ENCODE peak calls at places on chromosomes 6 and 20, in ten cellular contexts. D, O, R, U, Q, A, K, Z, C and T are unnamed samples.

GRCh38 chr6:137550527-137550926 is 56.3 kb upstream of the OLIG3 start:
- DNase-seq in D (no peak), O (no peak), R (peak), U (no peak), Q (no peak), A (no peak), K (no peak), Z (no peak), C (no peak), T (no peak)

GRCh38 chr20:8608470-8608869 is 460.4 kb upstream of the PLCB4 start:
- DNase-seq in D (no peak), O (no peak), R (no peak), U (no peak), Q (no peak), A (no peak), K (no peak), Z (no peak), C (no peak), T (no peak)

GRCh38 chr20:17645010-17645409 is 37.0 kb downstream of the RRBP1 start:
- DNase-seq in D (no peak), O (no peak), R (no peak), U (no peak), Q (no peak), A (no peak), K (no peak), Z (no peak), C (no peak), T (no peak)

GRCh38 chr6:168035661-168036616 is 38.5 kb downstream of the KIF25 start:
- DNase-seq in D (no peak), O (no peak), R (no peak), U (no peak), Q (no peak), A (no peak), K (no peak), Z (peak), C (no peak), T (no peak)

GRCh38 chr6:107647439-107647948 is 157.6 kb downstream of the SOBP start:
- DNase-seq in D (no peak), O (no peak), R (no peak), U (no peak), Q (no peak), A (no peak), K (no peak), Z (no peak), C (no peak), T (no peak)

GRCh38 chr6:21845018-21845417 is 251.5 kb downstream of the SOX4 start:
- DNase-seq in D (no peak), O (no peak), R (no peak), U (no peak), Q (no peak), A (no peak), K (no peak), Z (no peak), C (no peak), T (no peak)

GRCh38 chr20:53547664-53548239 is 45.9 kb downstream of the ZNF217 start:
- DNase-seq in D (peak), O (peak), R (peak), U (peak), Q (peak), A (no peak), K (peak), Z (peak), C (no peak), T (peak)

GRCh38 chr6:146041282-146041681 is 12.4 kb downstream of the GRM1 start:
- DNase-seq in D (peak), O (peak), R (peak), U (peak), Q (no peak), A (no peak), K (no peak), Z (peak), C (no peak), T (no peak)

GRCh38 chr6:45789238-45789637 is 226.4 kb downstream of the CLIC5 start:
- DNase-seq in D (no peak), O (no peak), R (no peak), U (no peak), Q (no peak), A (no peak), K (no peak), Z (no peak), C (no peak), T (no peak)

GRCh38 chr6:36139431-36139830 is 9.1 kb downstream of the MAPK13 start:
- DNase-seq in D (no peak), O (no peak), R (peak), U (no peak), Q (no peak), A (no peak), K (no peak), Z (no peak), C (no peak), T (no peak)

GRCh38 chr6:134434019-134434949 is 116.4 kb upstream of the SGK1 start:
- DNase-seq in D (no peak), O (no peak), R (no peak), U (no peak), Q (no peak), A (no peak), K (no peak), Z (no peak), C (no peak), T (no peak)

GRCh38 chr20:58219342-58219700 is 9.1 kb downstream of the ANKRD60 start:
- DNase-seq in D (peak), O (no peak), R (no peak), U (no peak), Q (no peak), A (no peak), K (no peak), Z (peak), C (no peak), T (no peak)

GRCh38 chr20:19932170-19932667 is 84.9 kb upstream of the NAA20 start:
- DNase-seq in D (no peak), O (peak), R (no peak), U (no peak), Q (peak), A (no peak), K (peak), Z (peak), C (no peak), T (no peak)

GRCh38 chr20:4812216-4812615 is 90.5 kb downstream of the PRND start:
- DNase-seq in D (no peak), O (no peak), R (no peak), U (no peak), Q (no peak), A (no peak), K (no peak), Z (no peak), C (no peak), T (no peak)

GRCh38 chr6:131851049-131851769 is 43.4 kb downstream of the ENPP1 start:
- DNase-seq in D (no peak), O (no peak), R (no peak), U (no peak), Q (no peak), A (no peak), K (no peak), Z (no peak), C (no peak), T (no peak)

GRCh38 chr20:59807909-59808728 is 125.3 kb downstream of the SYCP2 start:
- DNase-seq in D (no peak), O (no peak), R (no peak), U (no peak), Q (no peak), A (no peak), K (no peak), Z (no peak), C (no peak), T (no peak)

GRCh38 chr6:166588691-166589333 is 2.3 kb upstream of the RAMACL start:
- DNase-seq in D (no peak), O (peak), R (peak), U (no peak), Q (peak), A (no peak), K (no peak), Z (peak), C (no peak), T (no peak)

GRCh38 chr20:53826597-53827291 is 233.1 kb upstream of the ZNF217 start:
- DNase-seq in D (no peak), O (no peak), R (no peak), U (no peak), Q (no peak), A (no peak), K (peak), Z (peak), C (no peak), T (peak)

GRCh38 chr6:150567823-150568383 is 31.8 kb upstream of the PLEKHG1 start:
- DNase-seq in D (no peak), O (no peak), R (no peak), U (no peak), Q (no peak), A (no peak), K (no peak), Z (no peak), C (peak), T (no peak)

GRCh38 chr20:21571841-21572690 is 58.2 kb upstream of the NKX2-2 start:
- DNase-seq in D (no peak), O (no peak), R (peak), U (no peak), Q (no peak), A (no peak), K (no peak), Z (peak), C (no peak), T (no peak)

GRCh38 chr6:88141641-88142298 is 24.4 kb downstream of the CNR1 start:
- DNase-seq in D (no peak), O (no peak), R (no peak), U (no peak), Q (no peak), A (no peak), K (no peak), Z (no peak), C (no peak), T (no peak)

GRCh38 chr6:71126506-71126905 is 162.1 kb upstream of the OGFRL1 start:
- DNase-seq in D (no peak), O (no peak), R (no peak), U (no peak), Q (no peak), A (no peak), K (no peak), Z (no peak), C (no peak), T (no peak)

GRCh38 chr6:111725446-111726112 is 119.9 kb upstream of the TRAF3IP2 start:
- DNase-seq in D (no peak), O (no peak), R (no peak), U (no peak), Q (no peak), A (no peak), K (no peak), Z (no peak), C (no peak), T (no peak)

GRCh38 chr6:30573113-30573512 is 1.9 kb downstream of the ABCF1 start:
- DNase-seq in D (no peak), O (no peak), R (no peak), U (no peak), Q (no peak), A (no peak), K (no peak), Z (no peak), C (no peak), T (no peak)

GRCh38 chr6:125906158-125906998 is 50.2 kb upstream of the HINT3 start:
- DNase-seq in D (peak), O (no peak), R (peak), U (no peak), Q (no peak), A (no peak), K (peak), Z (peak), C (no peak), T (no peak)

GRCh38 chr20:37318046-37318445 is 27.9 kb upstream of the SRC start:
- DNase-seq in D (no peak), O (no peak), R (no peak), U (no peak), Q (no peak), A (no peak), K (no peak), Z (no peak), C (no peak), T (no peak)

GRCh38 chr6:41577865-41578713 is 31.9 kb downstream of the FOXP4 start:
- DNase-seq in D (peak), O (no peak), R (peak), U (no peak), Q (no peak), A (no peak), K (peak), Z (peak), C (no peak), T (no peak)

GRCh38 chr20:38152175-38153010 is 12.7 kb downstream of the TGM2 start:
- DNase-seq in D (peak), O (peak), R (peak), U (no peak), Q (no peak), A (peak), K (peak), Z (peak), C (peak), T (no peak)

GRCh38 chr6:11865926-11866325 is 87.3 kb upstream of the ADTRP start:
- DNase-seq in D (no peak), O (no peak), R (no peak), U (no peak), Q (no peak), A (no peak), K (no peak), Z (peak), C (no peak), T (no peak)

GRCh38 chr6:158481612-158482473 is 78.0 kb upstream of the TMEM181 start:
- DNase-seq in D (peak), O (peak), R (no peak), U (no peak), Q (no peak), A (no peak), K (no peak), Z (peak), C (no peak), T (peak)

GRCh38 chr20:38084425-38084951 is 50.9 kb downstream of the RPRD1B start:
- DNase-seq in D (no peak), O (no peak), R (no peak), U (no peak), Q (peak), A (no peak), K (no peak), Z (no peak), C (no peak), T (no peak)

GRCh38 chr20:43508604-43509040 is 1.1 kb downstream of the L3MBTL1 start:
- DNase-seq in D (no peak), O (no peak), R (peak), U (no peak), Q (no peak), A (no peak), K (no peak), Z (no peak), C (no peak), T (no peak)

GRCh38 chr6:15945593-15946159 is 183.2 kb upstream of the MYLIP start:
- DNase-seq in D (no peak), O (no peak), R (no peak), U (no peak), Q (no peak), A (no peak), K (no peak), Z (peak), C (no peak), T (no peak)

GRCh38 chr20:30811896-30812671 is 445.4 kb upstream of the DEFB115 start:
- DNase-seq in D (no peak), O (no peak), R (peak), U (no peak), Q (no peak), A (no peak), K (peak), Z (peak), C (peak), T (no peak)

GRCh38 chr20:50580842-50581544 is 70.8 kb downstream of the PTPN1 start:
- DNase-seq in D (no peak), O (no peak), R (no peak), U (no peak), Q (no peak), A (no peak), K (no peak), Z (peak), C (no peak), T (no peak)

GRCh38 chr6:22826961-22827360 is 257.6 kb downstream of the HDGFL1 start:
- DNase-seq in D (peak), O (no peak), R (no peak), U (no peak), Q (no peak), A (no peak), K (no peak), Z (no peak), C (no peak), T (no peak)

GRCh38 chr20:6045566-6045965 is 8.3 kb downstream of the LRRN4 start:
- DNase-seq in D (no peak), O (peak), R (no peak), U (no peak), Q (peak), A (no peak), K (no peak), Z (peak), C (no peak), T (no peak)

DNA sequence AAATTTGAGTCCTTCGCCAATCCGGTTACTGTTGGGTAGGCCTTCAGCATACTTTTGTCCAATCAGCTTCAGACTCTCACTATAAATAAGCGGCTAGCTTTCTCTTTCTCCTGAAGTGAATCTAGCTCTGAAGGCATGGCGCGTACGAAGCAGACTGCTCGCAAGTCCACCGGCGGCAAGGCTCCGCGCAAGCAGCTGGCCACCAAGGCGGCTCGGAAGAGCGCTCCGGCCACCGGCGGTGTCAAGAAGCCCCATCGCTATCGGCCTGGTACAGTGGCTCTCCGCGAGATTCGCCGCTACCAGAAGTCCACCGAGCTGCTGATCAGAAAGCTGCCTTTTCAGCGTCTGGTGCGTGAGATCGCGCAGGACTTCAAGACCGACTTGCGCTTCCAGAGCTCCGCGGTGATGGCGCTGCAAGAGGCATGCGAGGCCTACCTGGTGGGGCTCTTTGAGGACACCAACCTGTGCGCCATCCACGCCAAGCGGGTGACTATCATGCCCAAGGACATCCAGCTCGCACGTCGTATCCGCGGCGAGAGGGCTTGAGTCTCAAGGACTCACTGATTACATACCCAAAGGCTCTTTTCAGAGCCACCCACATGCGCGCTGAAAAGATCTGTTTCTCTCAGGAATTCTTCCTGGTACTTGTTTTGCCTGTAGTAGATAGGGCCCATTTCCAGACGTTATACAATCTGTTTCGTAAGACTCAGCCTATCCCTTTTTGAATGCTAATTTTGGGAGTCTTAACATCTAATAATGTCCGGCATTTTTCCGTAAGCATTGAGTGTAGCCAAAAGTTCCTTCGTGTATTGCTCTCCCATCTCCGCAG is 102.0 kb downstream of the OR2B2 start:
- DNase-seq in D (peak), O (peak), R (peak), U (no peak), Q (peak), A (peak), K (peak), Z (peak), C (peak), T (peak)
- TF ChIP-seq CTCF in D (no peak), O (peak), R (no peak), U (no peak), Q (peak), A (no peak), K (no peak), Z (no peak), C (no peak), T (peak)

DNA sequence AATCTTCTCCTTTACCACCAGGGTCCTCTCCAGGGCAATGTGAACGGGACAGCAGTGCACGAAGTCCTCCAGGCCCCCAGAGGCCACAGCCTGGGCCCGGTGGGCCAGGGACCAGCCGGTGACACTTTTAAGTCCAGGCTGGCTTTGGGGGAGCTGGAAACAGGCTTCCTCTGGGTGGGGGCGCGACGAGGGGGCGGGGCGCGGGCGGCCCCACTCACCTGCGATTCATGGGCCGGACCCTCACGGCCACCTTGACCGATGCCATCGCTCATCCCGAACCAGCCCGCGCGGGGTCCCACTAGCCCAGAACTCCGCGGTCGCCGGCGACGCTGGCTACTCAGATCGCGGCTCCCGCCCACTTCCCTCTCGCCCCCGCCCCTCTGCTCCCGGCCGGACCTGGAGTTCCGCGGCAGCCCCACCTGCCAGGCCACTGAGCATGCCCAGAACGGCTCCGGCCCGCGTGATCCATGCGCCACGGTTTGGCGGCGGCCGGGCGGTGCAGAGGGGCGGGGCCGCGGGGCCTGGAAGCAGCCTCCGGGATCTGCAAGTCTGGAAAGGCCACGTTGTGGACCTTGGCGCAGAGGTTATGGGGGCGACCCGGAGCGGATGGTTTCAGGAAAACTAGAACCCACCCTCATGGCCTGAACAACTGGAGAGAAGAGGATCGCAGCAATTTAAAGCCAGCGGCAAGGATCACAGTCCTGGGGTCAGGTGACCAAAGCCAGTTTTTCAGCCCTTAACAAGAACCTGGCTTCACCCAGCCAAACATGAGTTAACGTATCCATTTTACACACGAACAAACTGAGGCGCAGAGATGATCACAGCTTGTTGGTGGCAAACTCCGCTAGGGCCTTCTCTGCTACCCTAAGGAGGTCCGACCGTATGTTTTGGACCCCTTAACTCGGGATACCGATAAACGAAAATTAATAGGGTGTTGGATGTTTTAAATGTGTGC is at the start of gene KIF16B:
- DNase-seq in D (peak), O (peak), R (peak), U (peak), Q (no peak), A (peak), K (peak), Z (peak), C (peak), T (no peak)
- TF ChIP-seq CTCF in D (no peak), O (peak), R (no peak), U (no peak), Q (no peak), A (no peak), K (no peak), Z (no peak), C (no peak), T (peak)

GRCh38 chr6:32147401-32148132 is 4.2 kb downstream of the PRRT1 start:
- DNase-seq in D (no peak), O (no peak), R (no peak), U (no peak), Q (no peak), A (no peak), K (no peak), Z (no peak), C (no peak), T (no peak)
- TF ChIP-seq CTCF in D (no peak), O (no peak), R (no peak), U (no peak), Q (no peak), A (peak), K (no peak), Z (no peak), C (no peak), T (no peak)

GRCh38 chr6:138943089-138943625 is 44.9 kb downstream of the REPS1 start:
- DNase-seq in D (no peak), O (no peak), R (no peak), U (no peak), Q (no peak), A (no peak), K (no peak), Z (no peak), C (no peak), T (no peak)
- TF ChIP-seq CTCF in D (no peak), O (no peak), R (no peak), U (no peak), Q (no peak), A (no peak), K (no peak), Z (no peak), C (no peak), T (no peak)